ENCODE peak calls at places on chromosomes 16 and 17, in six cellular contexts. A is prostate gland, W is fibroblast of mammary gland, M is mucosa of descending colon, X is Peyer's patch, K is left lung. E is an unnamed sample.

GRCh38 chr17:65259281-65259680 is 122.1 kb downstream of the RGS9 start:
- DNase-seq in A (no peak), K (no peak), X (no peak), W (no peak), M (no peak), E (no peak)

GRCh38 chr17:62821213-62822079 is 13.3 kb upstream of the MARCHF10 start:
- DNase-seq in K (no peak), W (no peak), A (no peak), M (no peak), X (no peak), E (no peak)

GRCh38 chr17:8997994-8998628 is 23.2 kb upstream of the NTN1 start:
- DNase-seq in K (peak; percentile 68), A (no peak), W (peak; percentile 51), M (peak; percentile 72), X (peak; percentile 76), E (no peak)

GRCh38 chr17:17561408-17562144 is 29.9 kb downstream of the PEMT start:
- DNase-seq in K (peak; percentile 82), W (no peak), A (peak; percentile 93), X (no peak), M (peak; percentile 70), E (peak; percentile 92)

GRCh38 chr17:6507535-6507934 is 48.8 kb downstream of the PITPNM3 start:
- DNase-seq in X (no peak), M (no peak), K (no peak), A (no peak), W (peak; percentile 85), E (no peak)

GRCh38 chr16:88454315-88455057 is 1.4 kb downstream of the ZFPM1 start:
- DNase-seq in K (peak; percentile 49), M (peak; percentile 80), A (no peak), W (no peak), X (peak; percentile 54), E (no peak)

GRCh38 chr17:82334622-82335394 is 1.2 kb upstream of the SECTM1 start:
- DNase-seq in X (peak; percentile 39), A (peak; percentile 32), M (peak; percentile 73), K (no peak), W (no peak), E (no peak)

GRCh38 chr17:319266-319665 is 33.3 kb downstream of the RPH3AL start:
- DNase-seq in K (peak; percentile 18), X (no peak), A (no peak), M (peak; percentile 30), W (no peak), E (no peak)

GRCh38 chr17:75388476-75389030 is 16.9 kb downstream of the GRB2 start:
- DNase-seq in K (no peak), X (no peak), A (no peak), M (no peak), W (no peak), E (no peak)

GRCh38 chr17:36945959-36946725 is 2.6 kb upstream of the AATF start:
- DNase-seq in A (no peak), W (no peak), M (no peak), X (no peak), K (no peak), E (no peak)

GRCh38 chr16:72989203-72989991 is 58.5 kb downstream of the ZFHX3 start:
- DNase-seq in A (peak; percentile 76), M (no peak), X (no peak), W (peak; percentile 96), K (no peak), E (peak; percentile 77)

GRCh38 chr17:34667656-34668055 is 88.3 kb downstream of the TMEM132E start:
- DNase-seq in A (no peak), M (no peak), K (no peak), X (no peak), W (no peak), E (no peak)

GRCh38 chr17:4159761-4160160 is 16.8 kb downstream of the CYB5D2 start:
- DNase-seq in M (no peak), W (no peak), X (no peak), K (no peak), A (no peak), E (no peak)

GRCh38 chr17:44881145-44881544 is 18.1 kb downstream of the EFTUD2 start:
- DNase-seq in W (no peak), X (no peak), K (no peak), A (no peak), M (no peak), E (no peak)

GRCh38 chr16:66949472-66949871 is 11.6 kb upstream of the CES3 start:
- DNase-seq in A (no peak), M (no peak), K (no peak), X (no peak), W (no peak), E (no peak)

GRCh38 chr16:89315791-89316581 is 98.5 kb downstream of the ZNF778 start:
- DNase-seq in W (peak; percentile 90), M (peak; percentile 76), A (no peak), K (peak; percentile 44), X (peak; percentile 69), E (no peak)

DNA sequence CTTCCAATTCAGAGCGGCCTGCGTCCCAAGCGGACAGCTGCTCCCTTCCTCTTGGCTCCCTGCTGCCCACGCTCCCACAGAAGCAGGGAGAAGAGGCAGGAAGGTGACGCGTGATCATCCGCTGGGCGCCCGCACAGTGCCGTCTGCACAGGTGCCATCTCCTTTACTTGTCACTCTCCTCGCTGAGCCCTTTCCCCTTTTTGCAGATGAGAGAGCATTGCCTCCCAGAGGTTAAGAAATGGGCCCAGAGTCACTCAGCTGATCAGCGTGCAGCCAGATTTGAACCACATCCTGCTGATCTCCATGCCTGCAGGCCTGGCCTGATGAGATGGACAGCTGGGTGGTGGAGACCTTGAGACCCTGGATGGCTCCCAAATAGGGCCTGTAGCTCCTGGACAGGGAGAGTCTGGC is 299.8 kb downstream of the SEC14L1 start:
- DNase-seq in K (no peak), W (no peak), A (no peak), M (no peak), X (peak; percentile 76), E (no peak)
- H3K4me3 ChIP-seq in K (no peak overlapping the region), W (no peak overlapping the region), A (no peak overlapping the region), M (no peak overlapping the region), X (no peak overlapping the region), E (no peak overlapping the region)

DNA sequence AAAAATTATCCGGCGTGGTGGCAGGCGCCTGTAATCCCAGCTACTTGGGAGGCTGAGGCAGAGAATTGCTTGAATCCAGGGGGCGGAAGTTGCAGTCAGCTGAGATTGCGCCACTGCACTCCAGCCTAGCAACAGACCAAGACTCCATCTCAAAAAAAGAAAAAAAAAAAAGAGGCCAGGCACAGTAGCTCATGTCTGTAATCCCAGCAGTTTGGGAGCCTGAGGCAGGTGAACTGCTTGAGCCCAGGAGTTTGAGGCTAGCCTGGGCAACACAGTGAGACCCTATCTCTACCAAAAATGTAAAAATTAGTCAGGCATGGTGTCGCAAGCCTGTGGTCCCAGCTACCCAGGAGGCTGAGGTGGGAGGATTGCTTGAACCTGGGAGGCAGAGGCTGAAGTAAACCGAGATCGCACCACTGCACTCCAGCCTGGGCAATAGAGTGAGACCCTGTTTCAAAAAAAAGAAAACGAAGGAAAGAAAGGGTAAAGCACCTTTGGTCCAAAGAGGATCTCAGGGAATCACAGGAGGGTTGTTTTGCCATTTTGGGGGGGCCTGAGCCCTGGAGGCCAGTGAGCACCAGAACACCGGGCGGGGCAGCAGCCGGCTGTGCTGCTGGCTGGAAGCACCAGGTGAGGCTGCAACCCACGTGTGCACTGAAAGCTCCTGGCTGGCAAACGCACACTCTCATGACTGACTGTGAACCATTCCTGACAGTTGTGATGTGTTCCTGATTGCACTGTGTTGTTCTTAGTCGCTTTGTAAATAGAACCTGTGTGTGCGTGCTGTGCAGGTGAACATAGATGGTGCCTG is 18.4 kb downstream of the HS3ST6 start:
- DNase-seq in K (peak; percentile 54), X (no peak), A (peak; percentile 53), W (no peak), M (peak; percentile 77), E (peak; percentile 74)
- H3K4me3 ChIP-seq in K (no peak overlapping the region), X (no peak overlapping the region), A (no peak overlapping the region), W (no peak overlapping the region), M (no peak overlapping the region), E (no peak overlapping the region)

GRCh38 chr16:57807968-57808528 is 5.8 kb upstream of the KIFC3 start:
- DNase-seq in M (peak; percentile 87), X (peak; percentile 60), W (peak; percentile 54), K (peak; percentile 86), A (peak; percentile 90), E (peak; percentile 69)
- H3K4me3 ChIP-seq in M (no peak overlapping the region), X (no peak overlapping the region), W (peak overlapping the region; percentile 8), K (peak overlapping the region; percentile 1), A (no peak overlapping the region), E (no peak overlapping the region)

DNA sequence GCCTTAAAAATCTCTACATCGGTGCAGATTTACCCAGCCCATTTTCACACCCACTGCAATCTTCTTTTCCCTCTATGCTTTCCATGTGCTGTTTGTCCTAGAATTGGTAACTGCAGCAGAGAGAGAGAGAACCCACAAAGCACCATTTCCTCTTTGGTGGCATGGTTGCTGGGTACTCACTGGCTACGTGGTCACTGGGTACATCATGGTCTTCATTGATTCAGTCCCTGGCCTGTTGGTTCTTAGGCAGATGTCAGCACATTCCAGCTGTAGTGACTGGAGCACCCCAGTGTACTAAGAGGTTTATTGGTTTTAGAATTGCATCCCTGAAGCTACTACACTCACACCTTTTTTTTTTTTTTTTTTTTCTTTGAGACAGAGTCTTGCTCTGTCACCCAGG is 156.1 kb upstream of the CACNG5 start:
- DNase-seq in M (no peak), X (no peak), A (no peak), K (no peak), W (no peak), E (no peak)
- H3K4me3 ChIP-seq in M (no peak overlapping the region), X (no peak overlapping the region), A (no peak overlapping the region), K (no peak overlapping the region), W (no peak overlapping the region), E (no peak overlapping the region)

GRCh38 chr17:40192961-40193360 is 15.7 kb downstream of the RAPGEFL1 start:
- DNase-seq in K (no peak), M (no peak), X (no peak), W (no peak), A (no peak), E (no peak)

GRCh38 chr17:40187238-40187637 is 10.0 kb downstream of the RAPGEFL1 start:
- DNase-seq in K (no peak), W (no peak), M (no peak), A (no peak), X (no peak), E (no peak)

GRCh38 chr17:40188694-40189093 is 11.4 kb downstream of the RAPGEFL1 start:
- DNase-seq in W (no peak), K (no peak), M (no peak), X (no peak), A (no peak), E (no peak)

GRCh38 chr17:40191237-40192208 is 14.3 kb downstream of the RAPGEFL1 start:
- DNase-seq in K (peak; percentile 78), M (peak; percentile 71), W (peak; percentile 81), X (peak; percentile 83), A (peak; percentile 75), E (no peak)

GRCh38 chr17:40190197-40191021 is 13.1 kb downstream of the RAPGEFL1 start:
- DNase-seq in X (no peak), M (no peak), W (no peak), K (no peak), A (no peak), E (no peak)
- H3K4me3 ChIP-seq in X (no peak overlapping the region), M (no peak overlapping the region), W (no peak overlapping the region), K (peak overlapping the region; percentile 52), A (no peak overlapping the region), E (no peak overlapping the region)

DNA sequence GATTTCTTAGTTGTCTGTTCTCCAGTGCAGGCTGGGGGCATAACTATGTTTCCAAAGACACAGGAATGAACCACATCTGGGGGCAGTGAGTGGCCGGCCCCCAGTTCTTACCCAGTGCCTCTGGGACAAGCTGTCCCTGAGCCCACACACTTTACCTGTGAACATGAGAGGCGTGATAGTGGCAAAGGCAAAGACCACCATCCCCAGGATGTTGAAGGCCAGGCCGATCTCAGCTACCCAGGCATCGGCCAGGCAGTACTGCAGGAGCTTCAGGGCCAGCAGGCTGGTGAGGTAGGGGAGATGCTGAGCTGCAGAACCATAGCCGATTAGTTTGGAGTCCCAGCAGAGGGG is 1.6 kb downstream of the SLC46A1 start:
- DNase-seq in X (no peak), M (no peak), W (no peak), A (no peak), K (no peak), E (no peak)
- H3K4me3 ChIP-seq in X (no peak overlapping the region), M (no peak overlapping the region), W (no peak overlapping the region), A (no peak overlapping the region), K (peak overlapping the region; percentile 72), E (no peak overlapping the region)

E was measured in LNCaP clone FGC.